ENCODE peak calls at places on chromosomes 7 and 10, in five cellular contexts. Y is pons, Z is B cell, W is left colon, H is A549. X is an unnamed sample.

GRCh38 chr10:69061305-69062161 is 26.4 kb upstream of the SRGN start:
- DNase-seq in Y (peak; percentile 89), Z (no peak), W (peak; percentile 50), H (peak; percentile 84), X (peak; percentile 80)

GRCh38 chr7:22154130-22154529 is 202.8 kb downstream of the RAPGEF5 start:
- DNase-seq in Y (peak; percentile 65), Z (no peak), W (no peak), H (no peak), X (no peak)

GRCh38 chr7:30179016-30179436 is 44.2 kb downstream of the MTURN start:
- DNase-seq in Y (no peak), Z (no peak), W (no peak), H (no peak), X (no peak)

GRCh38 chr10:336247-336646 is 201.0 kb downstream of the ZMYND11 start:
- DNase-seq in Y (no peak), Z (no peak), W (no peak), H (peak; percentile 25), X (no peak)

GRCh38 chr7:73706122-73707044 is 13.1 kb downstream of the STX1A start:
- DNase-seq in Y (no peak), Z (no peak), W (no peak), H (peak; percentile 91), X (no peak)

GRCh38 chr10:4474829-4475228 is 351.2 kb upstream of the AKR1E2 start:
- DNase-seq in Y (no peak), Z (no peak), W (no peak), H (no peak), X (no peak)

GRCh38 chr10:30437039-30437781 is 3.2 kb downstream of the MAP3K8 start:
- DNase-seq in Y (no peak), Z (no peak), W (no peak), H (peak; percentile 58), X (no peak)

GRCh38 chr10:16828114-16828568 is 10.9 kb upstream of the RSU1 start:
- DNase-seq in Y (peak; percentile 87), Z (peak; percentile 63), W (peak; percentile 52), H (peak; percentile 79), X (no peak)

X was measured in CD14-positive monocyte.